ENCODE peak calls at places on chromosomes 12 and 14, in five cellular contexts. W is T-helper 17 cell, E is kidney tubule cell, G is left ventricle myocardium inferior, H is left lobe of liver. Z is an unnamed sample.

GRCh38 chr12:57519758-57520007 is 631 bp downstream of the DDIT3 start:
- DNase-seq in W (peak), E (no peak), G (no peak), H (no peak), Z (no peak)

GRCh38 chr12:31736472-31736871 is 7.7 kb upstream of the AMN1 start:
- DNase-seq in W (peak), E (peak), G (no peak), H (no peak), Z (peak)

GRCh38 chr12:107360472-107360871 is 267.1 kb upstream of the CRY1 start:
- DNase-seq in W (no peak), E (peak), G (no peak), H (no peak), Z (peak)

GRCh38 chr14:74524076-74524812 is 30.7 kb downstream of the ISCA2 start:
- DNase-seq in W (no peak), E (no peak), G (no peak), H (no peak), Z (no peak)

GRCh38 chr12:98635657-98636323 is 8.8 kb downstream of the IKBIP start:
- DNase-seq in W (no peak), E (peak), G (no peak), H (no peak), Z (peak)

GRCh38 chr14:105171004-105171673 is 2.6 kb upstream of the JAG2 start:
- DNase-seq in W (no peak), E (no peak), G (no peak), H (no peak), Z (no peak)

GRCh38 chr14:88829685-88830302 is 5.3 kb downstream of the TTC8 start:
- DNase-seq in W (no peak), E (no peak), G (no peak), H (no peak), Z (no peak)

GRCh38 chr14:102694530-102695171 is 82.6 kb upstream of the TRAF3 start:
- DNase-seq in W (peak), E (peak), G (no peak), H (peak), Z (peak)

GRCh38 chr12:51323966-51324895 is at the start of gene BIN2:
- DNase-seq in W (peak), E (no peak), G (peak), H (peak), Z (no peak)

GRCh38 chr12:62581288-62582064 is 114.8 kb downstream of the MON2 start:
- DNase-seq in W (no peak), E (peak), G (peak), H (no peak), Z (peak)

GRCh38 chr12:31370645-31371620 is 45.0 kb upstream of the SINHCAF start:
- DNase-seq in W (no peak), E (peak), G (no peak), H (no peak), Z (no peak)

GRCh38 chr14:99209409-99209808 is 62.6 kb downstream of the BCL11B start:
- DNase-seq in W (no peak), E (no peak), G (no peak), H (no peak), Z (no peak)

GRCh38 chr14:56659964-56660551 is 80.5 kb downstream of the TMEM260 start:
- DNase-seq in W (no peak), E (peak), G (no peak), H (no peak), Z (peak)

GRCh38 chr12:46492471-46493351 is 120.1 kb upstream of the SLC38A2 start:
- DNase-seq in W (no peak), E (peak), G (no peak), H (peak), Z (peak)